ENCODE peak calls at places on chromosome 4, in five cellular contexts. One of them, this sample, is unnamed.

GRCh38 chr4:16685536-16685935 is 212.9 kb downstream of the LDB2 start:
- DNase-seq in neuronal stem cell: no peak
- DNase-seq in kidney glomerular epithelial cell: no peak
- DNase-seq in mucosa of gallbladder: no peak
- DNase-seq in fibroblast of lung: no peak
- DNase-seq in this sample: no peak

GRCh38 chr4:7389101-7389701 is 45.5 kb downstream of the PSAPL1 start:
- DNase-seq in neuronal stem cell: no peak
- DNase-seq in kidney glomerular epithelial cell: no peak
- DNase-seq in mucosa of gallbladder: no peak
- DNase-seq in fibroblast of lung: no peak
- DNase-seq in this sample: no peak

GRCh38 chr4:145482209-145483021 is 762 bp downstream of the SMAD1 start:
- DNase-seq in neuronal stem cell: peak
- DNase-seq in kidney glomerular epithelial cell: peak
- DNase-seq in mucosa of gallbladder: peak
- DNase-seq in fibroblast of lung: peak
- DNase-seq in this sample: peak

GRCh38 chr4:98262431-98262830 is 1.2 kb downstream of the RAP1GDS1 start:
- DNase-seq in neuronal stem cell: no peak
- DNase-seq in kidney glomerular epithelial cell: no peak
- DNase-seq in mucosa of gallbladder: no peak
- DNase-seq in fibroblast of lung: no peak
- DNase-seq in this sample: no peak

GRCh38 chr4:7890635-7891393 is 48.8 kb downstream of the AFAP1 start:
- DNase-seq in neuronal stem cell: no peak
- DNase-seq in kidney glomerular epithelial cell: no peak
- DNase-seq in mucosa of gallbladder: no peak
- DNase-seq in fibroblast of lung: peak
- DNase-seq in this sample: peak

GRCh38 chr4:16199132-16199531 is 27.1 kb downstream of the TAPT1 start:
- DNase-seq in neuronal stem cell: no peak
- DNase-seq in kidney glomerular epithelial cell: peak
- DNase-seq in mucosa of gallbladder: no peak
- DNase-seq in fibroblast of lung: peak
- DNase-seq in this sample: peak

GRCh38 chr4:106529348-106530033 is 160.9 kb upstream of the GIMD1 start:
- DNase-seq in neuronal stem cell: no peak
- DNase-seq in kidney glomerular epithelial cell: peak
- DNase-seq in mucosa of gallbladder: no peak
- DNase-seq in fibroblast of lung: no peak
- DNase-seq in this sample: peak

GRCh38 chr4:149980941-149981340 is 97.3 kb upstream of the DCLK2 start:
- DNase-seq in neuronal stem cell: peak
- DNase-seq in kidney glomerular epithelial cell: peak
- DNase-seq in mucosa of gallbladder: peak
- DNase-seq in fibroblast of lung: peak
- DNase-seq in this sample: peak

GRCh38 chr4:88823058-88823919 is 125.7 kb upstream of the NAP1L5 start:
- DNase-seq in neuronal stem cell: peak
- DNase-seq in kidney glomerular epithelial cell: peak
- DNase-seq in mucosa of gallbladder: peak
- DNase-seq in fibroblast of lung: peak
- DNase-seq in this sample: peak

GRCh38 chr4:133154725-133155124 is 5.6 kb downstream of the PCDH10 start:
- DNase-seq in neuronal stem cell: no peak
- DNase-seq in kidney glomerular epithelial cell: no peak
- DNase-seq in mucosa of gallbladder: no peak
- DNase-seq in fibroblast of lung: peak
- DNase-seq in this sample: peak

GRCh38 chr4:38099908-38100407 is 139.8 kb downstream of the PTTG2 start:
- DNase-seq in neuronal stem cell: no peak
- DNase-seq in kidney glomerular epithelial cell: peak
- DNase-seq in mucosa of gallbladder: no peak
- DNase-seq in fibroblast of lung: peak
- DNase-seq in this sample: peak

GRCh38 chr4:2255501-2256155 is 6.3 kb downstream of the MXD4 start:
- DNase-seq in neuronal stem cell: no peak
- DNase-seq in kidney glomerular epithelial cell: peak
- DNase-seq in mucosa of gallbladder: peak
- DNase-seq in fibroblast of lung: no peak
- DNase-seq in this sample: peak

GRCh38 chr4:40176602-40177001 is 20.2 kb upstream of the RHOH start:
- DNase-seq in neuronal stem cell: no peak
- DNase-seq in kidney glomerular epithelial cell: peak
- DNase-seq in mucosa of gallbladder: no peak
- DNase-seq in fibroblast of lung: no peak
- DNase-seq in this sample: no peak

GRCh38 chr4:48546336-48546735 is 56.3 kb downstream of the ZAR1 start:
- DNase-seq in neuronal stem cell: peak
- DNase-seq in kidney glomerular epithelial cell: peak
- DNase-seq in mucosa of gallbladder: no peak
- DNase-seq in fibroblast of lung: peak
- DNase-seq in this sample: peak

GRCh38 chr4:110364911-110365520 is 110.9 kb upstream of the ENPEP start:
- DNase-seq in neuronal stem cell: no peak
- DNase-seq in kidney glomerular epithelial cell: no peak
- DNase-seq in mucosa of gallbladder: no peak
- DNase-seq in fibroblast of lung: no peak
- DNase-seq in this sample: no peak

GRCh38 chr4:109128589-109128988 is 173.9 kb downstream of the COL25A1 start:
- DNase-seq in neuronal stem cell: no peak
- DNase-seq in kidney glomerular epithelial cell: no peak
- DNase-seq in mucosa of gallbladder: no peak
- DNase-seq in fibroblast of lung: no peak
- DNase-seq in this sample: no peak

GRCh38 chr4:118941149-118941548 is 52.5 kb downstream of the SYNPO2 start:
- DNase-seq in neuronal stem cell: no peak
- DNase-seq in kidney glomerular epithelial cell: peak
- DNase-seq in mucosa of gallbladder: peak
- DNase-seq in fibroblast of lung: peak
- DNase-seq in this sample: peak

GRCh38 chr4:141636077-141636770 is at the start of gene IL15:
- DNase-seq in neuronal stem cell: peak
- DNase-seq in kidney glomerular epithelial cell: peak
- DNase-seq in mucosa of gallbladder: peak
- DNase-seq in fibroblast of lung: peak
- DNase-seq in this sample: no peak

GRCh38 chr4:3461515-3462291 is 1.4 kb upstream of the DOK7 start:
- DNase-seq in neuronal stem cell: no peak
- DNase-seq in kidney glomerular epithelial cell: peak
- DNase-seq in mucosa of gallbladder: peak
- DNase-seq in fibroblast of lung: no peak
- DNase-seq in this sample: peak

GRCh38 chr4:103718993-103719319 is 829 bp downstream of the TACR3 start:
- DNase-seq in neuronal stem cell: no peak
- DNase-seq in kidney glomerular epithelial cell: no peak
- DNase-seq in mucosa of gallbladder: peak
- DNase-seq in fibroblast of lung: no peak
- DNase-seq in this sample: no peak

GRCh38 chr4:651884-652642 is 22.0 kb downstream of the ATP5ME start:
- DNase-seq in neuronal stem cell: no peak
- DNase-seq in kidney glomerular epithelial cell: no peak
- DNase-seq in mucosa of gallbladder: no peak
- DNase-seq in fibroblast of lung: no peak
- DNase-seq in this sample: no peak

GRCh38 chr4:74529284-74530041 is 84.5 kb downstream of the AREG start:
- DNase-seq in neuronal stem cell: no peak
- DNase-seq in kidney glomerular epithelial cell: no peak
- DNase-seq in mucosa of gallbladder: no peak
- DNase-seq in fibroblast of lung: no peak
- DNase-seq in this sample: peak